ENCODE peak calls at places on chromosome 1, in five cellular contexts. U is T-helper 2 cell; A is AG08395; D is activated CD8-positive, alpha-beta memory T cell treated with anti-CD3 and anti-CD28 coated beads, Interleukin-2, amount 50 U/mL, for 48 hours; J is GM12865. S is an unnamed sample.

GRCh38 chr1:32779242-32779641 is 37.9 kb downstream of the YARS1 start:
- DNase-seq in U (no peak), A (no peak), D (no peak), J (no peak), S (no peak)

GRCh38 chr1:204637985-204638356 is 47.6 kb downstream of the LRRN2 start:
- DNase-seq in U (no peak), A (peak), D (no peak), J (no peak), S (no peak)

GRCh38 chr1:13730751-13731482 is 30.9 kb downstream of the PRDM2 start:
- DNase-seq in U (peak), A (no peak), D (peak), J (peak), S (no peak)

GRCh38 chr1:233217832-233218231 is 77.7 kb downstream of the PCNX2 start:
- DNase-seq in U (no peak), A (no peak), D (no peak), J (no peak), S (no peak)

GRCh38 chr1:237619553-237619952 is 271.2 kb downstream of the ZP4 start:
- DNase-seq in U (no peak), A (no peak), D (no peak), J (no peak), S (no peak)

GRCh38 chr1:241460098-241460873 is 59.3 kb downstream of the FH start:
- DNase-seq in U (no peak), A (no peak), D (no peak), J (no peak), S (no peak)

GRCh38 chr1:164660415-164661174 is 101.6 kb downstream of the PBX1 start:
- DNase-seq in U (no peak), A (no peak), D (no peak), J (peak), S (no peak)

GRCh38 chr1:50913954-50914353 is 46.1 kb downstream of the FAF1 start:
- DNase-seq in U (no peak), A (no peak), D (no peak), J (no peak), S (no peak)

GRCh38 chr1:52102336-52103013 is 39.4 kb upstream of the ZFYVE9 start:
- DNase-seq in U (no peak), A (no peak), D (no peak), J (peak), S (no peak)

GRCh38 chr1:234163267-234163919 is 209.9 kb upstream of the COA6 start:
- DNase-seq in U (no peak), A (no peak), D (no peak), J (no peak), S (no peak)

GRCh38 chr1:92527670-92528069 is 40.9 kb upstream of the GFI1 start:
- DNase-seq in U (no peak), A (no peak), D (no peak), J (no peak), S (no peak)

GRCh38 chr1:226474443-226475111 is 66.7 kb upstream of the PARP1 start:
- DNase-seq in U (no peak), A (no peak), D (no peak), J (no peak), S (no peak)

GRCh38 chr1:83505148-83505547 is 493.8 kb downstream of the TTLL7 start:
- DNase-seq in U (no peak), A (no peak), D (no peak), J (no peak), S (no peak)

GRCh38 chr1:53145942-53146708 is 3.7 kb upstream of the SLC1A7 start:
- DNase-seq in U (no peak), A (peak), D (no peak), J (no peak), S (peak)

GRCh38 chr1:152968248-152968647 is 2.2 kb upstream of the SPRR4 start:
- DNase-seq in U (no peak), A (no peak), D (no peak), J (peak), S (no peak)

GRCh38 chr1:164608651-164609057 is 49.7 kb downstream of the PBX1 start:
- DNase-seq in U (no peak), A (peak), D (no peak), J (no peak), S (no peak)

GRCh38 chr1:215002471-215002870 is 80.1 kb upstream of the KCNK2 start:
- DNase-seq in U (no peak), A (peak), D (no peak), J (no peak), S (no peak)

GRCh38 chr1:31416101-31416736 is 3.2 kb downstream of the SERINC2 start:
- DNase-seq in U (no peak), A (no peak), D (no peak), J (no peak), S (no peak)

GRCh38 chr1:109971559-109971958 is 13.0 kb upstream of the AHCYL1 start:
- DNase-seq in U (no peak), A (no peak), D (no peak), J (no peak), S (no peak)

GRCh38 chr1:103058393-103058792 is 49.9 kb downstream of the COL11A1 start:
- DNase-seq in U (no peak), A (no peak), D (no peak), J (no peak), S (no peak)

GRCh38 chr1:16372535-16373340 is 5.7 kb downstream of the SZRD1 start:
- DNase-seq in U (no peak), A (no peak), D (no peak), J (no peak), S (no peak)

GRCh38 chr1:173353346-173353745 is 123.8 kb upstream of the PRDX6 start:
- DNase-seq in U (no peak), A (no peak), D (no peak), J (no peak), S (no peak)

GRCh38 chr1:219310181-219310728 is 136.6 kb downstream of the LYPLAL1 start:
- DNase-seq in U (no peak), A (no peak), D (no peak), J (no peak), S (no peak)

GRCh38 chr1:55154616-55155015 is 60.5 kb downstream of the USP24 start:
- DNase-seq in U (no peak), A (no peak), D (no peak), J (no peak), S (no peak)

GRCh38 chr1:38576241-38576640 is 283.3 kb downstream of the RRAGC start:
- DNase-seq in U (no peak), A (no peak), D (peak), J (no peak), S (no peak)

GRCh38 chr1:203284411-203285208 is 20.7 kb upstream of the BTG2 start:
- DNase-seq in U (no peak), A (no peak), D (peak), J (no peak), S (no peak)

GRCh38 chr1:107912614-107913013 is 52.4 kb downstream of the VAV3 start:
- DNase-seq in U (no peak), A (no peak), D (no peak), J (no peak), S (no peak)

GRCh38 chr1:246658567-246658966 is 65.6 kb upstream of the SCCPDH start:
- DNase-seq in U (no peak), A (no peak), D (no peak), J (no peak), S (no peak)

GRCh38 chr1:23634840-23635642 is 56.6 kb upstream of the RPL11 start:
- DNase-seq in U (peak), A (peak), D (no peak), J (peak), S (peak)

GRCh38 chr1:248268178-248268577 is 9.6 kb downstream of the OR2T33 start:
- DNase-seq in U (no peak), A (no peak), D (no peak), J (no peak), S (no peak)

GRCh38 chr1:9338354-9339250 is 45.9 kb downstream of the SPSB1 start:
- DNase-seq in U (no peak), A (peak), D (no peak), J (no peak), S (no peak)

GRCh38 chr1:68586766-68587165 is 89.9 kb upstream of the DEPDC1 start:
- DNase-seq in U (no peak), A (no peak), D (no peak), J (no peak), S (no peak)

GRCh38 chr1:117655220-117655577 is 49.4 kb downstream of the TENT5C start:
- DNase-seq in U (no peak), A (no peak), D (no peak), J (no peak), S (no peak)

GRCh38 chr1:16978589-16979474 is 1.6 kb downstream of the MFAP2 start:
- DNase-seq in U (no peak), A (peak), D (no peak), J (no peak), S (peak)

GRCh38 chr1:7375781-7376660 is 395.1 kb upstream of the VAMP3 start:
- DNase-seq in U (no peak), A (no peak), D (no peak), J (no peak), S (no peak)

GRCh38 chr1:28668956-28669719 is 554 bp downstream of the GMEB1 start:
- DNase-seq in U (peak), A (peak), D (peak), J (peak), S (no peak)